ENCODE peak calls at places on chromosomes 7 and 10, in ten cellular contexts. Z, O, M, Q, S, K, E, W, R and B are unnamed samples.

GRCh38 chr7:7210475-7211237 is 28.3 kb downstream of the C1GALT1 start:
- DNase-seq in Z (no peak), O (no peak), M (no peak), Q (no peak), S (no peak), K (no peak), E (no peak), W (no peak), R (no peak), B (no peak)

GRCh38 chr10:114869500-114869899 is 47.9 kb downstream of the FHIP2A start:
- DNase-seq in Z (no peak), O (no peak), M (peak; percentile 87), Q (no peak), S (no peak), K (peak; percentile 87), E (no peak), W (peak; percentile 64), R (no peak), B (no peak)

GRCh38 chr10:91105269-91105668 is 115.2 kb upstream of the PCGF5 start:
- DNase-seq in Z (no peak), O (no peak), M (no peak), Q (no peak), S (no peak), K (no peak), E (no peak), W (no peak), R (no peak), B (no peak)

GRCh38 chr7:70520604-70521003 is 611.3 kb upstream of the GALNT17 start:
- DNase-seq in Z (no peak), O (no peak), M (peak; percentile 5), Q (no peak), S (no peak), K (no peak), E (no peak), W (no peak), R (no peak), B (no peak)

GRCh38 chr10:114779803-114780609 is 41.6 kb upstream of the FHIP2A start:
- DNase-seq in Z (no peak), O (peak; percentile 16), M (peak; percentile 92), Q (no peak), S (no peak), K (peak; percentile 81), E (no peak), W (peak; percentile 83), R (no peak), B (no peak)

GRCh38 chr10:110207805-110208613 is 604 bp downstream of the MXI1 start:
- DNase-seq in Z (peak; percentile 41), O (peak; percentile 53), M (peak; percentile 17), Q (peak; percentile 57), S (peak; percentile 60), K (peak; percentile 47), E (no peak), W (peak; percentile 41), R (peak; percentile 36), B (peak; percentile 54)

GRCh38 chr7:105707967-105708580 is 126.8 kb upstream of the EFCAB10 start:
- DNase-seq in Z (no peak), O (no peak), M (no peak), Q (peak; percentile 9), S (no peak), K (no peak), E (no peak), W (no peak), R (no peak), B (no peak)

GRCh38 chr7:2431260-2431867 is 28.0 kb downstream of the CHST12 start:
- DNase-seq in Z (no peak), O (no peak), M (no peak), Q (peak; percentile 47), S (peak; percentile 22), K (peak; percentile 30), E (no peak), W (no peak), R (no peak), B (no peak)

GRCh38 chr7:141674702-141675101 is 27.3 kb downstream of the DENND11 start:
- DNase-seq in Z (no peak), O (no peak), M (no peak), Q (no peak), S (no peak), K (peak; percentile 27), E (no peak), W (no peak), R (no peak), B (no peak)

GRCh38 chr7:141674201-141674671 is 27.7 kb downstream of the DENND11 start:
- DNase-seq in Z (peak; percentile 38), O (no peak), M (no peak), Q (no peak), S (no peak), K (peak; percentile 64), E (no peak), W (peak; percentile 61), R (no peak), B (no peak)

GRCh38 chr7:141679014-141679413 is 23.0 kb downstream of the DENND11 start:
- DNase-seq in Z (no peak), O (no peak), M (no peak), Q (no peak), S (no peak), K (no peak), E (no peak), W (no peak), R (no peak), B (no peak)

GRCh38 chr7:141675431-141676210 is 26.3 kb downstream of the DENND11 start:
- DNase-seq in Z (no peak), O (no peak), M (no peak), Q (no peak), S (no peak), K (no peak), E (no peak), W (no peak), R (no peak), B (no peak)

GRCh38 chr7:141676618-141677017 is 25.3 kb downstream of the DENND11 start:
- DNase-seq in Z (no peak), O (no peak), M (no peak), Q (no peak), S (no peak), K (peak; percentile 58), E (no peak), W (peak; percentile 82), R (no peak), B (no peak)
- H3K27ac ChIP-seq in Z (no peak overlapping the region), O (no peak overlapping the region), M (no peak overlapping the region), Q (no peak overlapping the region), S (no peak overlapping the region), K (no peak overlapping the region), E (no peak overlapping the region), W (peak overlapping the region; percentile 79), R (no peak overlapping the region), B (no peak overlapping the region)

GRCh38 chr10:48744587-48744986 is 59.9 kb downstream of the WDFY4 start:
- DNase-seq in Z (no peak), O (no peak), M (no peak), Q (no peak), S (no peak), K (no peak), E (no peak), W (no peak), R (no peak), B (no peak)

GRCh38 chr10:48748573-48748972 is 63.9 kb downstream of the WDFY4 start:
- DNase-seq in Z (no peak), O (no peak), M (no peak), Q (no peak), S (no peak), K (no peak), E (peak; percentile 22), W (no peak), R (no peak), B (no peak)

GRCh38 chr10:48749254-48749787 is 64.6 kb downstream of the WDFY4 start:
- DNase-seq in Z (no peak), O (no peak), M (no peak), Q (no peak), S (no peak), K (no peak), E (peak; percentile 5), W (no peak), R (no peak), B (no peak)

GRCh38 chr10:48742891-48743845 is 58.5 kb downstream of the WDFY4 start:
- DNase-seq in Z (no peak), O (no peak), M (no peak), Q (no peak), S (no peak), K (no peak), E (peak; percentile 26), W (no peak), R (no peak), B (no peak)

GRCh38 chr10:48745662-48746245 is 61.1 kb downstream of the WDFY4 start:
- DNase-seq in Z (no peak), O (no peak), M (no peak), Q (no peak), S (no peak), K (no peak), E (peak; percentile 25), W (no peak), R (no peak), B (peak; percentile 24)
- TF ChIP-seq CTCF in Z (no peak), O (no peak), M (no peak), Q (no peak), S (no peak), K (no peak), E (no peak), W (peak; percentile 10), R (no peak), B (no peak)

GRCh38 chr10:81872206-81872605 is 2.8 kb upstream of the NRG3 start:
- DNase-seq in Z (no peak), O (no peak), M (no peak), Q (no peak), S (no peak), K (peak; percentile 6), E (no peak), W (no peak), R (no peak), B (no peak)

GRCh38 chr10:81875680-81876252 is 772 bp downstream of the NRG3 start:
- DNase-seq in Z (no peak), O (no peak), M (no peak), Q (no peak), S (no peak), K (no peak), E (no peak), W (no peak), R (no peak), B (no peak)

GRCh38 chr10:81874878-81875679 is at the start of gene NRG3:
- DNase-seq in Z (no peak), O (no peak), M (no peak), Q (no peak), S (no peak), K (no peak), E (no peak), W (no peak), R (no peak), B (no peak)

GRCh38 chr10:81873231-81873931 is 1.6 kb upstream of the NRG3 start:
- DNase-seq in Z (no peak), O (no peak), M (no peak), Q (no peak), S (no peak), K (no peak), E (no peak), W (no peak), R (no peak), B (no peak)

GRCh38 chr10:81873932-81874816 is 820 bp upstream of the NRG3 start:
- DNase-seq in Z (peak; percentile 43), O (no peak), M (no peak), Q (no peak), S (no peak), K (peak; percentile 69), E (peak; percentile 68), W (peak; percentile 12), R (peak; percentile 24), B (peak; percentile 62)
- H3K27ac ChIP-seq in Z (no peak overlapping the region), O (no peak overlapping the region), M (no peak overlapping the region), Q (no peak overlapping the region), S (no peak overlapping the region), K (no peak overlapping the region), E (no peak overlapping the region), W (no peak overlapping the region), R (no peak overlapping the region), B (no peak overlapping the region)

DNA sequence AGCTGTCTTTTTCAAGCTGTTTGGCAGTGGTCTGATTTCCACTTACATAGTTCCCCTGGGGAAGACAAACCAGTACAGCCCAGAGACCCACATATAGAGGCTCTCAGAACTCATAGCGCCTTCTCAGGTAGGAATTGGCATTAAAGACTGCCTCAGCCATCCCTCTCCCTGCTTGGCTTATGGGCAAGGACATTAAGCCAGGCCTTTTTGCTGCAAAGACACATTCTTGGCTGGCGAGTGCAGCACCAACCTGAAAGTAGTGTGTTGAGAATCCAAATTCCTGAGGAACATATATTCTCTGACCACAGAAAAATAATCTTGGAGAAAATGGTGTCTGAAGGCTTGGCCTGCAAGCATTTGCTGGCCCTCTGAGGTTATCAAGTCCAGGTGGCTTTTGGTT is 39.2 kb upstream of the HPS1 start:
- DNase-seq in Z (no peak), O (no peak), M (peak; percentile 35), Q (no peak), S (no peak), K (peak; percentile 17), E (no peak), W (peak; percentile 21), R (no peak), B (no peak)
- TF ChIP-seq CTCF in Z (no peak), O (no peak), M (no peak), Q (no peak), S (no peak), K (no peak), E (no peak), W (no peak), R (no peak), B (no peak)